ENCODE peak calls at places on chromosome 6, in nine cellular contexts. Z is tibial nerve, J is mammary epithelial cell, Q is IMR-90, S is heart left ventricle, Y is lower lobe of right lung, E is adipocyte, O is GM06990, D is right cardiac atrium. M is an unnamed sample.

GRCh38 chr6:15905488-15906392 is 223.1 kb upstream of the MYLIP start:
- DNase-seq in Y (no peak), S (no peak), O (peak), Z (no peak), E (no peak), D (no peak), J (no peak), Q (no peak), M (no peak)

GRCh38 chr6:52217761-52218160 is 26.5 kb downstream of the IL17F start:
- DNase-seq in S (no peak), O (no peak), E (no peak), J (no peak), D (no peak), Y (no peak), Z (no peak), Q (no peak), M (no peak)

GRCh38 chr6:151681426-151682059 is 125.9 kb upstream of the ESR1 start:
- DNase-seq in J (no peak), D (peak), Q (no peak), O (peak), Z (no peak), Y (no peak), E (peak), S (no peak), M (peak)

GRCh38 chr6:32829495-32829894 is 9.0 kb downstream of the TAP2 start:
- DNase-seq in E (no peak), Y (no peak), S (no peak), O (no peak), Z (no peak), J (no peak), D (peak), Q (no peak), M (no peak)

GRCh38 chr6:117482240-117483003 is at the start of gene DCBLD1:
- DNase-seq in Z (no peak), Q (peak), Y (peak), J (peak), O (peak), D (peak), S (peak), E (peak), M (peak)

GRCh38 chr6:1619666-1620503 is 10.2 kb downstream of the FOXC1 start:
- DNase-seq in O (no peak), J (no peak), Z (no peak), E (no peak), Y (peak), D (peak), Q (no peak), S (no peak), M (peak)

GRCh38 chr6:22754111-22754510 is 184.7 kb downstream of the HDGFL1 start:
- DNase-seq in D (no peak), Q (peak), Y (no peak), E (peak), J (no peak), O (no peak), Z (no peak), S (no peak), M (no peak)

GRCh38 chr6:138428943-138429616 is 25.1 kb downstream of the HEBP2 start:
- DNase-seq in E (peak), Y (no peak), D (peak), Q (peak), O (no peak), S (no peak), J (peak), Z (peak), M (peak)

GRCh38 chr6:116580198-116580597 is 8.9 kb downstream of the RWDD1 start:
- DNase-seq in Q (peak), D (no peak), E (peak), S (no peak), J (no peak), Z (no peak), Y (no peak), O (no peak), M (peak)

GRCh38 chr6:108260809-108261569 is at the start of gene SNX3:
- DNase-seq in Y (peak), Q (peak), J (peak), O (peak), D (peak), E (peak), Z (peak), S (peak), M (peak)

GRCh38 chr6:146154197-146154596 is 125.3 kb downstream of the GRM1 start:
- DNase-seq in Z (no peak), Y (no peak), D (no peak), S (no peak), J (no peak), O (no peak), Q (no peak), E (no peak), M (no peak)

GRCh38 chr6:155867682-155868081 is 412.0 kb upstream of the NOX3 start:
- DNase-seq in E (no peak), S (no peak), Y (no peak), D (no peak), Z (no peak), J (no peak), Q (no peak), O (no peak), M (no peak)

GRCh38 chr6:9064156-9064555 is 628.8 kb upstream of the SLC35B3 start:
- DNase-seq in J (peak), Z (no peak), D (no peak), S (no peak), Y (no peak), O (no peak), E (no peak), Q (no peak), M (no peak)

GRCh38 chr6:20313960-20314530 is 87.6 kb upstream of the E2F3 start:
- DNase-seq in E (peak), Z (no peak), S (no peak), Y (no peak), Q (no peak), D (no peak), J (no peak), O (no peak), M (no peak)

GRCh38 chr6:78910611-78911134 is 43.3 kb downstream of the IRAK1BP1 start:
- DNase-seq in E (peak), J (peak), S (peak), Y (peak), Q (no peak), O (peak), D (peak), Z (no peak), M (peak)

GRCh38 chr6:15501806-15502450 is 160.9 kb downstream of the DTNBP1 start:
- DNase-seq in D (peak), Z (no peak), S (peak), O (no peak), J (no peak), Q (peak), E (peak), Y (no peak), M (peak)

GRCh38 chr6:74277749-74278148 is 581.7 kb downstream of the CD109 start:
- DNase-seq in J (peak), Z (no peak), S (no peak), E (peak), Q (peak), Y (no peak), O (no peak), D (no peak), M (peak)

GRCh38 chr6:118187568-118188164 is 280.6 kb downstream of the SLC35F1 start:
- DNase-seq in Y (no peak), O (peak), Q (no peak), S (no peak), J (no peak), Z (no peak), E (peak), D (no peak), M (peak)

GRCh38 chr6:137282253-137282652 is 63.1 kb upstream of the IFNGR1 start:
- DNase-seq in Y (no peak), D (no peak), E (no peak), Q (no peak), O (peak), S (no peak), J (no peak), Z (no peak), M (no peak)

GRCh38 chr6:163986313-163986712 is 571.8 kb downstream of the QKI start:
- DNase-seq in E (no peak), O (no peak), Z (no peak), Y (no peak), S (no peak), J (no peak), D (peak), Q (peak), M (no peak)

GRCh38 chr6:44635486-44635885 is 248.0 kb downstream of the CDC5L start:
- DNase-seq in S (no peak), E (no peak), O (no peak), Q (no peak), Y (no peak), Z (no peak), J (no peak), D (no peak), M (no peak)

GRCh38 chr6:25399885-25400284 is 120.7 kb downstream of the CARMIL1 start:
- DNase-seq in Y (no peak), E (no peak), D (no peak), Z (no peak), Q (no peak), J (no peak), O (no peak), S (no peak), M (no peak)

GRCh38 chr6:25278557-25278913 is 639 bp upstream of the CARMIL1 start:
- DNase-seq in Z (no peak), S (no peak), O (no peak), D (no peak), Y (no peak), E (no peak), J (no peak), Q (no peak), M (no peak)

GRCh38 chr6:56143796-56144195 is 103.6 kb downstream of the COL21A1 start:
- DNase-seq in S (no peak), D (no peak), Y (no peak), Z (no peak), J (no peak), O (no peak), E (no peak), Q (no peak), M (peak)

GRCh38 chr6:132354517-132355167 is 46.6 kb downstream of the MOXD1 start:
- DNase-seq in J (peak), Q (no peak), Y (peak), S (no peak), E (no peak), O (peak), Z (no peak), D (peak), M (no peak)

GRCh38 chr6:21278078-21278790 is 315.3 kb upstream of the SOX4 start:
- DNase-seq in O (no peak), Y (no peak), Q (no peak), J (no peak), D (peak), Z (no peak), S (no peak), E (no peak), M (no peak)

DNA sequence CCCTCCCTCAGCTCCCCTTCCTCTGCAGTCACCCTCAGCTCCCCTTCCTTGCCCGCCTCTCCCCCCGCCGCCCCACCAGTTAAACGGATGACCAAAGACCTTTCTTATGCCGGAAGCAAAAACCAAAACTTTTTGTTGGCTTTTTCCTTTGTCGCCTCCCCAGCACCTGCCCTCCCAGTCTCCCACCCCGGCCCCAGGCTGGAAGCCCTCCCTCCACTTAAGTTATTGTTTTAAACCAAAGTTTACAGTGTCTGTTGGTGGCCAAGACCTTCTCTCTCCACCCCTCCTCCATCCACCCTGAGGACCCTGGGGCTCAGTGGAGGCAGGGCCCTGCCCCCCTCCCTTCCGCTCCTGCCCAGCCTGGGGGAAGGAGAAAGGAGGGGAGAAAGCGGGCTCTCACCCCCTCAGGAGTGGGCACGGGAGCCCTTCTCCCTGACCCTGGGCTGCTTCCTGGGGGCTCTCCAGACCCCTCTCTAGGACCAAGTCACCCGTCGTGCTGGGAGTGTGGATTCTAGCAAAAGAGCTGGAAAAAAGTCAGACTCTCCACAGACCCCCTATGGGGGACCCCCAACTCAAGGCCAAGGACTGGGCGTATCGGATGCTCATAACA is 38.3 kb upstream of the MDFI start:
- DNase-seq in S (peak), Y (peak), Z (no peak), D (no peak), O (no peak), J (no peak), Q (no peak), E (no peak), M (no peak)
- H3K4me3 ChIP-seq in S (no peak), Y (no peak), Z (no peak), D (no peak), O (no peak), J (no peak), Q (no peak), E (no peak), M (no peak)

GRCh38 chr6:70414813-70415212 is 1.5 kb downstream of the FAM135A start:
- DNase-seq in J (no peak), E (peak), S (no peak), Z (no peak), D (no peak), Q (no peak), O (no peak), Y (no peak), M (peak)

GRCh38 chr6:70413114-70413828 is at the start of gene FAM135A:
- DNase-seq in Z (peak), D (peak), J (peak), S (peak), E (peak), O (peak), Y (peak), Q (peak), M (peak)

GRCh38 chr6:70413829-70414494 is 654 bp downstream of the FAM135A start:
- DNase-seq in J (peak), Q (no peak), E (peak), O (no peak), D (no peak), S (no peak), Z (peak), Y (peak), M (peak)

GRCh38 chr6:70415247-70415646 is 1.9 kb downstream of the FAM135A start:
- DNase-seq in Y (no peak), S (no peak), Q (no peak), Z (no peak), D (no peak), O (peak), E (no peak), J (no peak), M (no peak)

DNA sequence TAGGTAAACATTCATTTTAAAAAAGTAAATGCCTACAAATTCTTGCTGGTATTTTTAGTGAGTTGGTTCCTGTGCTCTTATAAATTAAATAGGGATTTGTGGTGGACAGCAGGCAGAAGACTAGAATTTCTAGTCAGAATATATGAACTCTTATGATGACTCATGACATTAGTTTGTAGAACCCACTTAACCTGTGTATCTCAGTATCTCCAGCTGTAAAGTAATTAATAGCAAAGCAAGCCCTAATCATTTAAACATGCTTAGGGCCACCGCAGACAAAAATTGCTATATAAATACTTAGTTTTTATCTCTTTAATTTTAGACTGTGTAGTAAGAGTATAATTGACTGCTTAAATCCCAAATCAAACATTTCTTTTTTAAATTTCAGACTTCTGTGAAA is 2.4 kb downstream of the FAM135A start:
- DNase-seq in D (no peak), Q (no peak), J (peak), Z (no peak), O (no peak), S (no peak), E (peak), Y (no peak), M (peak)
- H3K4me3 ChIP-seq in D (no peak), Q (no peak), J (peak), Z (no peak), O (peak), S (no peak), E (no peak), Y (no peak), M (no peak)

GRCh38 chr6:48109902-48110301 is 1.1 kb downstream of the PTCHD4 start:
- DNase-seq in J (peak), Z (no peak), Y (no peak), E (peak), D (no peak), Q (no peak), S (no peak), O (no peak), M (peak)
- H3K4me3 ChIP-seq in J (peak), Z (no peak), Y (peak), E (peak), D (peak), Q (peak), S (peak), O (peak), M (peak)

GRCh38 chr6:110474500-110474899 is 1.9 kb downstream of the SLC22A16 start:
- DNase-seq in O (no peak), S (no peak), Q (no peak), Z (no peak), J (no peak), D (no peak), Y (no peak), E (no peak), M (no peak)
- H3K4me3 ChIP-seq in O (no peak), S (no peak), Q (no peak), Z (no peak), J (no peak), D (no peak), Y (no peak), E (no peak), M (no peak)

GRCh38 chr6:28553384-28553985 is 27.8 kb downstream of the GPX5 start:
- DNase-seq in J (no peak), O (no peak), S (no peak), E (no peak), Z (no peak), Q (no peak), Y (no peak), D (no peak), M (no peak)

GRCh38 chr6:28558629-28559028 is 32.9 kb downstream of the GPX5 start:
- DNase-seq in S (no peak), J (no peak), Q (no peak), Y (no peak), O (no peak), Z (no peak), E (no peak), D (no peak), M (no peak)

GRCh38 chr6:28555136-28555535 is 29.5 kb downstream of the GPX5 start:
- DNase-seq in Y (no peak), O (no peak), Z (no peak), J (no peak), D (no peak), S (no peak), E (no peak), Q (no peak), M (no peak)

GRCh38 chr6:28551891-28552666 is 26.4 kb downstream of the GPX5 start:
- DNase-seq in Q (no peak), Y (no peak), Z (no peak), O (no peak), E (no peak), J (no peak), D (no peak), S (no peak), M (no peak)

DNA sequence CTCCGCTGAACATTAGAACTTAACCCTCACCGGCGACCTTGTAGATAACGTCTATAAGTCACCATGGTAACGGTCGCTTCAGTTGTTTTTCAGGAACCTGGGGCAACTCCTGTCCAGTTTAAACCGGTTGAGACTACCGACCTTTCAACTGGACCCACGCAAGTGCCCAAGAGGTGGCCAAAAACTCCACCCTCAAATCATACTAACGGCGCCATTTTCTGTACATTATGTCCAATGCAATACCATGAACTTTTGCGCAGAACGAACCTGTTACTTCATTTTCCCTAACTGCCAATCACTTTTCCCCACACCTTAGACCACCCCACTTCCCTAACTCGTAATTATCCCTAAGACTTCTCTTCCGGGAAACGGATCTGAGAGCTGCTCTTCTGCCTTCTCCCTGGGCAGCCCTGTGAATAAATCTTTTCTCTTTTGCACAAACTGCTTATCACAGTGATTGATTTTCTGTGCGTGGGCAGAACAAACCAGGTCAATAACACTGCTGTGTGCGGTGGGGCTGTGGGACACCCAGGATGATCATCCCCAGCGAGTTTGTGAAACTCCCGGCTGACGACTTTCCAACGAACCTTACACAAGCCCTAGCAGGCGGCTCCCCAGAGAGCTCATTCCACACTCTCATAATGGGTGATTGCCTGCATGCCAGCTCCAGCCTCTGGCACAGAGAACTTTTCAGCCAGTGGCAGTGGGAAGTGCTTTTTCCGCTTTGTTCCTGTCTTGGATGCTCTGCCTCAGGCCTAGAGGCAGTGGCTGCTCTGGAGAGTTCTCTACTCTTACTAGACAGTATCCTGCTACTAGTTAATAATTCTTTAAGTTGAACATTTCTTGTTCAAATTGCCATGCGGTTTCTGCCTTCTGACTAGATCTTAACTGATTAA is 28.6 kb downstream of the GPX5 start:
- DNase-seq in Y (no peak), S (no peak), O (no peak), J (no peak), Q (no peak), D (no peak), Z (no peak), E (no peak), M (no peak)
- H3K4me3 ChIP-seq in Y (no peak), S (peak), O (no peak), J (peak), Q (no peak), D (peak), Z (no peak), E (no peak), M (no peak)

DNA sequence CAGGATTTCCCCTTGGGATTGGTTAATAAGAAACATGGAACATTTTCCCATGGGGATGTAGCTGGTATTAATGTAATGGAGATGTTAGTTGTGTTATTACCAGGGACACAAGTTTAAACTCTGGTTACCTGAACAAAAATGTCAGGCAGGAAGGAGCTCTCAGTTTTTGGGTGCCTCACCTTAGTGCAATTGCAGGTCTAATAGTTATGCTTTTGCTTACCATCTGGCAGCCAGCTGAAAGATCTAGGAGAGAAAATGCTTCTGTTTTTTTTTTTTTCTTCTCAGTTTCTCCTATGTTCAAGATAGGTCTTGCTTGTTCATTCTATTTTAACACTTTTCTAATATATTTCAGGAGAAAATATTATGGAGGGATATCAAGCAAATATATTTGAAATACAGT is 4.1 kb upstream of the UBE2J1 start:
- DNase-seq in O (peak), E (no peak), Y (no peak), S (no peak), J (no peak), D (no peak), Z (no peak), Q (no peak), M (no peak)
- H3K4me3 ChIP-seq in O (peak), E (no peak), Y (no peak), S (no peak), J (no peak), D (no peak), Z (no peak), Q (no peak), M (no peak)

DNA sequence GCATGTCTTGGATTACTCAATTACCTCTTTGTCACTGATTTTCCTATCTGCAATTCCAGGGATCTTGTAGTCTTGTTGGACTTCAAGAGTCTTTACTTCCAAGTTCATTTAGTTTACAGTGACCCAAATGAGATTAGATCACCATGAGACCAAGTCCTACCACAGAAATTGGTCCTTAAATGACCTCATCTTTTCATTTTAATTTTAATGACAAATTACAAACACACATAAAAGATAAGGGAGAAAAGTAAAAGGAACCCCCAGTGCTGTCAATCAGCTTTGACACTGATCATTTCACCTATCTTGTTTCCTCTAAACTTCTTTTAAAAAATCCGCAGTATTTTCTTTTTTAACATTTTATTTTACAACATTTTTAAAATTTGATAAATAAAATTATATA is 54.9 kb upstream of the FYN start:
- DNase-seq in Y (no peak), E (no peak), J (no peak), Z (no peak), O (no peak), Q (no peak), S (no peak), D (no peak), M (no peak)
- H3K4me3 ChIP-seq in Y (no peak), E (no peak), J (no peak), Z (no peak), O (no peak), Q (no peak), S (no peak), D (no peak), M (no peak)